ENCODE peak calls at places on chromosomes 16 and 17, in ten cellular contexts. L, H, M, T, W, B, F, C, E and Y are unnamed samples.

GRCh38 chr16:89736554-89736953 is 15.2 kb downstream of the ZNF276 start:
- DNase-seq in E (no peak), W (no peak), M (no peak), F (no peak), L (no peak), H (no peak), B (no peak), T (no peak), C (no peak), Y (no peak)

GRCh38 chr17:69047368-69048263 is 13.1 kb downstream of the ABCA9 start:
- DNase-seq in F (peak), B (no peak), E (no peak), L (no peak), W (peak), M (no peak), H (no peak), T (no peak), C (no peak), Y (no peak)

GRCh38 chr16:88478115-88478514 is 25.0 kb downstream of the ZFPM1 start:
- DNase-seq in E (no peak), M (no peak), H (no peak), W (peak), T (no peak), B (no peak), L (peak), C (peak), F (no peak), Y (no peak)

GRCh38 chr16:56301391-56301850 is 110.1 kb downstream of the GNAO1 start:
- DNase-seq in L (no peak), C (no peak), E (no peak), H (no peak), T (no peak), F (peak), B (no peak), M (no peak), W (no peak), Y (no peak)

GRCh38 chr17:48597492-48597774 is 3.9 kb upstream of the HOXB5 start:
- DNase-seq in C (no peak), H (no peak), W (no peak), T (no peak), B (no peak), M (no peak), L (no peak), E (no peak), F (no peak), Y (no peak)

GRCh38 chr16:1183235-1183907 is 30.5 kb downstream of the CACNA1H start:
- DNase-seq in C (no peak), B (no peak), H (no peak), F (peak), T (no peak), M (peak), L (peak), W (no peak), E (no peak), Y (no peak)

GRCh38 chr17:72516772-72517399 is 396.1 kb downstream of the SOX9 start:
- DNase-seq in E (no peak), F (peak), C (no peak), L (no peak), H (no peak), T (no peak), B (no peak), W (peak), M (no peak), Y (no peak)

GRCh38 chr17:76246080-76247066 is 6.1 kb upstream of the RNF157 start:
- DNase-seq in M (peak), F (peak), B (peak), H (no peak), C (no peak), W (no peak), L (no peak), T (no peak), E (no peak), Y (no peak)

GRCh38 chr16:20952144-20952797 is 51.7 kb downstream of the LYRM1 start:
- DNase-seq in F (no peak), W (no peak), C (no peak), M (no peak), T (no peak), E (no peak), B (no peak), H (no peak), L (peak), Y (peak)

GRCh38 chr17:62597920-62598319 is 29.6 kb upstream of the MRC2 start:
- DNase-seq in T (no peak), E (no peak), H (no peak), M (no peak), B (no peak), W (no peak), L (no peak), F (no peak), C (no peak), Y (no peak)

GRCh38 chr17:82356845-82357355 is 2.1 kb upstream of the TEX19 start:
- DNase-seq in T (no peak), F (no peak), H (no peak), W (peak), C (no peak), M (no peak), B (no peak), L (peak), E (no peak), Y (no peak)

GRCh38 chr17:34990921-34991365 is 10.6 kb downstream of the LIG3 start:
- DNase-seq in L (no peak), T (peak), C (no peak), W (no peak), E (no peak), B (no peak), M (no peak), H (no peak), F (no peak), Y (no peak)

GRCh38 chr17:79983456-79983855 is 52.2 kb downstream of the TBC1D16 start:
- DNase-seq in F (no peak), H (no peak), E (no peak), L (no peak), M (no peak), W (no peak), C (no peak), T (no peak), B (no peak), Y (no peak)

GRCh38 chr17:43873091-43873490 is 26.1 kb downstream of the CD300LG start:
- DNase-seq in C (no peak), M (no peak), E (no peak), H (no peak), B (no peak), T (no peak), W (no peak), F (no peak), L (no peak), Y (no peak)

GRCh38 chr16:19767497-19767896 is 49.4 kb downstream of the IQCK start:
- DNase-seq in B (no peak), F (no peak), L (no peak), W (no peak), E (no peak), M (no peak), T (no peak), H (no peak), C (no peak), Y (no peak)

GRCh38 chr16:69818811-69819587 is 56.9 kb downstream of the WWP2 start:
- DNase-seq in E (no peak), T (no peak), W (peak), B (no peak), F (no peak), C (no peak), L (no peak), M (no peak), H (no peak), Y (no peak)

GRCh38 chr17:57987582-57988300 is at the start of gene VEZF1:
- DNase-seq in B (peak), E (peak), M (peak), F (peak), C (peak), H (peak), W (peak), T (no peak), L (peak), Y (peak)

GRCh38 chr16:87839542-87840461 is 29.5 kb downstream of the SLC7A5 start:
- DNase-seq in F (no peak), W (no peak), B (no peak), L (no peak), E (no peak), T (no peak), M (no peak), H (no peak), C (no peak), Y (no peak)

GRCh38 chr17:65394811-65395472 is 166.5 kb downstream of the AXIN2 start:
- DNase-seq in E (no peak), W (no peak), T (no peak), B (no peak), F (no peak), L (no peak), M (no peak), C (no peak), H (no peak), Y (no peak)

GRCh38 chr17:40678902-40679522 is 14.0 kb upstream of the KRT222 start:
- DNase-seq in B (no peak), C (no peak), W (no peak), M (no peak), E (no peak), H (no peak), F (no peak), T (no peak), L (no peak), Y (no peak)

GRCh38 chr16:25066426-25066746 is 45.2 kb upstream of the LCMT1 start:
- DNase-seq in W (no peak), C (no peak), E (no peak), M (no peak), T (no peak), H (no peak), B (no peak), F (no peak), L (no peak), Y (no peak)

GRCh38 chr17:64328036-64328874 is 62.4 kb downstream of the PECAM1 start:
- DNase-seq in E (no peak), L (no peak), H (no peak), W (no peak), C (no peak), M (no peak), B (no peak), T (no peak), F (no peak), Y (no peak)

GRCh38 chr16:83887088-83887487 is 11.8 kb upstream of the MLYCD start:
- DNase-seq in H (no peak), M (no peak), T (no peak), B (no peak), L (peak), W (no peak), E (no peak), F (no peak), C (no peak), Y (peak)

GRCh38 chr17:61144876-61145564 is 254.6 kb upstream of the TBX2 start:
- DNase-seq in W (peak), L (no peak), E (no peak), F (no peak), B (no peak), T (no peak), C (no peak), H (no peak), M (no peak), Y (no peak)

GRCh38 chr17:70070297-70071027 is 4.6 kb upstream of the KCNJ16 start:
- DNase-seq in B (no peak), H (no peak), L (no peak), W (no peak), C (no peak), M (no peak), F (peak), E (no peak), T (no peak), Y (no peak)

GRCh38 chr17:74214642-74215331 is 1.4 kb downstream of the TTYH2 start:
- DNase-seq in L (no peak), T (no peak), H (no peak), W (no peak), C (no peak), M (no peak), B (no peak), F (no peak), E (no peak), Y (no peak)

GRCh38 chr16:20084624-20085226 is 11.0 kb upstream of the GPR139 start:
- DNase-seq in W (peak), T (no peak), H (no peak), L (no peak), F (no peak), C (no peak), E (no peak), M (no peak), B (no peak), Y (no peak)

GRCh38 chr17:8470447-8471047 is 34.9 kb downstream of the NDEL1 start:
- DNase-seq in F (peak), C (no peak), T (no peak), B (no peak), H (no peak), E (no peak), W (no peak), L (no peak), M (no peak), Y (no peak)

GRCh38 chr17:57666198-57666870 is 78.8 kb downstream of the CCDC182 start:
- DNase-seq in T (no peak), M (no peak), L (no peak), C (no peak), H (no peak), F (no peak), W (no peak), B (no peak), E (no peak), Y (no peak)